ENCODE peak calls at places on chromosomes 5 and 9, in ten cellular contexts. One of them, this sample, is unnamed.

GRCh38 chr9:24036459-24036858 is 210.4 kb upstream of the ELAVL2 start:
- DNase-seq in Peyer's patch: no peak
- DNase-seq in left lung: no peak
- DNase-seq in omental fat pad: no peak
- DNase-seq in mucosa of descending colon: no peak
- DNase-seq in fibroblast of pulmonary artery: no peak
- DNase-seq in neural crest cell: no peak
- DNase-seq in cardiac muscle cell: no peak
- DNase-seq in heart right ventricle: no peak
- DNase-seq in breast epithelium: no peak
- DNase-seq in this sample: no peak

GRCh38 chr9:134662143-134662876 is 20.7 kb downstream of the COL5A1 start:
- DNase-seq in Peyer's patch: no peak
- DNase-seq in left lung: peak
- DNase-seq in omental fat pad: no peak
- DNase-seq in mucosa of descending colon: peak
- DNase-seq in fibroblast of pulmonary artery: peak
- DNase-seq in neural crest cell: no peak
- DNase-seq in cardiac muscle cell: peak
- DNase-seq in heart right ventricle: peak
- DNase-seq in breast epithelium: no peak
- DNase-seq in this sample: no peak

GRCh38 chr5:156406023-156406422 is 79.1 kb downstream of the SGCD start:
- DNase-seq in Peyer's patch: no peak
- DNase-seq in left lung: no peak
- DNase-seq in omental fat pad: no peak
- DNase-seq in mucosa of descending colon: no peak
- DNase-seq in fibroblast of pulmonary artery: no peak
- DNase-seq in neural crest cell: no peak
- DNase-seq in cardiac muscle cell: no peak
- DNase-seq in heart right ventricle: no peak
- DNase-seq in breast epithelium: no peak
- DNase-seq in this sample: no peak

GRCh38 chr9:89686134-89686533 is 81.3 kb downstream of the GADD45G start:
- DNase-seq in Peyer's patch: no peak
- DNase-seq in left lung: no peak
- DNase-seq in omental fat pad: no peak
- DNase-seq in mucosa of descending colon: no peak
- DNase-seq in fibroblast of pulmonary artery: no peak
- DNase-seq in neural crest cell: no peak
- DNase-seq in cardiac muscle cell: no peak
- DNase-seq in heart right ventricle: no peak
- DNase-seq in breast epithelium: no peak
- DNase-seq in this sample: no peak

GRCh38 chr5:55674340-55674739 is 37.8 kb downstream of the SLC38A9 start:
- DNase-seq in Peyer's patch: no peak
- DNase-seq in left lung: no peak
- DNase-seq in omental fat pad: no peak
- DNase-seq in mucosa of descending colon: no peak
- DNase-seq in fibroblast of pulmonary artery: no peak
- DNase-seq in neural crest cell: no peak
- DNase-seq in cardiac muscle cell: no peak
- DNase-seq in heart right ventricle: no peak
- DNase-seq in breast epithelium: no peak
- DNase-seq in this sample: no peak

GRCh38 chr9:100474082-100474949 is 1.4 kb downstream of the TMEFF1 start:
- DNase-seq in Peyer's patch: no peak
- DNase-seq in left lung: no peak
- DNase-seq in omental fat pad: no peak
- DNase-seq in mucosa of descending colon: no peak
- DNase-seq in fibroblast of pulmonary artery: no peak
- DNase-seq in neural crest cell: peak
- DNase-seq in cardiac muscle cell: no peak
- DNase-seq in heart right ventricle: no peak
- DNase-seq in breast epithelium: no peak
- DNase-seq in this sample: peak

GRCh38 chr5:92977766-92978555 is 603.1 kb downstream of the NR2F1-AS1 start:
- DNase-seq in Peyer's patch: no peak
- DNase-seq in left lung: no peak
- DNase-seq in omental fat pad: no peak
- DNase-seq in mucosa of descending colon: no peak
- DNase-seq in fibroblast of pulmonary artery: no peak
- DNase-seq in neural crest cell: no peak
- DNase-seq in cardiac muscle cell: no peak
- DNase-seq in heart right ventricle: no peak
- DNase-seq in breast epithelium: no peak
- DNase-seq in this sample: no peak

GRCh38 chr5:77892061-77893010 is 116.2 kb upstream of the TBCA start:
- DNase-seq in Peyer's patch: peak
- DNase-seq in left lung: no peak
- DNase-seq in omental fat pad: no peak
- DNase-seq in mucosa of descending colon: no peak
- DNase-seq in fibroblast of pulmonary artery: no peak
- DNase-seq in neural crest cell: no peak
- DNase-seq in cardiac muscle cell: no peak
- DNase-seq in heart right ventricle: no peak
- DNase-seq in breast epithelium: no peak
- DNase-seq in this sample: no peak

GRCh38 chr5:80871541-80871961 is 88.6 kb upstream of the RASGRF2 start:
- DNase-seq in Peyer's patch: no peak
- DNase-seq in left lung: no peak
- DNase-seq in omental fat pad: no peak
- DNase-seq in mucosa of descending colon: no peak
- DNase-seq in fibroblast of pulmonary artery: peak
- DNase-seq in neural crest cell: no peak
- DNase-seq in cardiac muscle cell: peak
- DNase-seq in heart right ventricle: no peak
- DNase-seq in breast epithelium: no peak
- DNase-seq in this sample: no peak

GRCh38 chr9:37859043-37859442 is 44.9 kb downstream of the SLC25A51 start:
- DNase-seq in Peyer's patch: no peak
- DNase-seq in left lung: no peak
- DNase-seq in omental fat pad: no peak
- DNase-seq in mucosa of descending colon: no peak
- DNase-seq in fibroblast of pulmonary artery: peak
- DNase-seq in neural crest cell: no peak
- DNase-seq in cardiac muscle cell: peak
- DNase-seq in heart right ventricle: no peak
- DNase-seq in breast epithelium: no peak
- DNase-seq in this sample: no peak
- TF ChIP-seq CTCF in Peyer's patch: no peak
- TF ChIP-seq CTCF in left lung: no peak
- TF ChIP-seq CTCF in omental fat pad: no peak
- TF ChIP-seq CTCF in mucosa of descending colon: no peak
- TF ChIP-seq CTCF in fibroblast of pulmonary artery: peak
- TF ChIP-seq CTCF in neural crest cell: no peak
- TF ChIP-seq CTCF in cardiac muscle cell: peak
- TF ChIP-seq CTCF in heart right ventricle: no peak
- TF ChIP-seq CTCF in breast epithelium: no peak
- TF ChIP-seq CTCF in this sample: peak

GRCh38 chr9:111037744-111038335 is 430 bp downstream of the LPAR1 start:
- DNase-seq in Peyer's patch: peak
- DNase-seq in left lung: peak
- DNase-seq in omental fat pad: no peak
- DNase-seq in mucosa of descending colon: peak
- DNase-seq in fibroblast of pulmonary artery: peak
- DNase-seq in neural crest cell: peak
- DNase-seq in cardiac muscle cell: peak
- DNase-seq in heart right ventricle: peak
- DNase-seq in breast epithelium: peak
- DNase-seq in this sample: peak
- TF ChIP-seq CTCF in Peyer's patch: no peak
- TF ChIP-seq CTCF in left lung: no peak
- TF ChIP-seq CTCF in omental fat pad: no peak
- TF ChIP-seq CTCF in mucosa of descending colon: no peak
- TF ChIP-seq CTCF in fibroblast of pulmonary artery: no peak
- TF ChIP-seq CTCF in neural crest cell: peak
- TF ChIP-seq CTCF in cardiac muscle cell: peak
- TF ChIP-seq CTCF in heart right ventricle: no peak
- TF ChIP-seq CTCF in breast epithelium: no peak
- TF ChIP-seq CTCF in this sample: peak

GRCh38 chr9:8486095-8486494 is 686.5 kb upstream of the DMAC1 start:
- DNase-seq in Peyer's patch: no peak
- DNase-seq in left lung: no peak
- DNase-seq in omental fat pad: no peak
- DNase-seq in mucosa of descending colon: no peak
- DNase-seq in fibroblast of pulmonary artery: peak
- DNase-seq in neural crest cell: no peak
- DNase-seq in cardiac muscle cell: peak
- DNase-seq in heart right ventricle: no peak
- DNase-seq in breast epithelium: no peak
- DNase-seq in this sample: no peak
- TF ChIP-seq CTCF in Peyer's patch: no peak
- TF ChIP-seq CTCF in left lung: peak
- TF ChIP-seq CTCF in omental fat pad: no peak
- TF ChIP-seq CTCF in mucosa of descending colon: no peak
- TF ChIP-seq CTCF in fibroblast of pulmonary artery: peak
- TF ChIP-seq CTCF in neural crest cell: peak
- TF ChIP-seq CTCF in cardiac muscle cell: peak
- TF ChIP-seq CTCF in heart right ventricle: peak
- TF ChIP-seq CTCF in breast epithelium: no peak
- TF ChIP-seq CTCF in this sample: peak

GRCh38 chr5:171420429-171421231 is 1.2 kb downstream of the FGF18 start:
- DNase-seq in Peyer's patch: peak
- DNase-seq in left lung: peak
- DNase-seq in omental fat pad: peak
- DNase-seq in mucosa of descending colon: peak
- DNase-seq in fibroblast of pulmonary artery: peak
- DNase-seq in neural crest cell: no peak
- DNase-seq in cardiac muscle cell: peak
- DNase-seq in heart right ventricle: peak
- DNase-seq in breast epithelium: no peak
- DNase-seq in this sample: no peak

GRCh38 chr5:171419663-171420428 is 399 bp downstream of the FGF18 start:
- DNase-seq in Peyer's patch: peak
- DNase-seq in left lung: no peak
- DNase-seq in omental fat pad: no peak
- DNase-seq in mucosa of descending colon: no peak
- DNase-seq in fibroblast of pulmonary artery: peak
- DNase-seq in neural crest cell: peak
- DNase-seq in cardiac muscle cell: peak
- DNase-seq in heart right ventricle: peak
- DNase-seq in breast epithelium: no peak
- DNase-seq in this sample: no peak

GRCh38 chr5:171421331-171422262 is 2.1 kb downstream of the FGF18 start:
- DNase-seq in Peyer's patch: peak
- DNase-seq in left lung: no peak
- DNase-seq in omental fat pad: no peak
- DNase-seq in mucosa of descending colon: no peak
- DNase-seq in fibroblast of pulmonary artery: no peak
- DNase-seq in neural crest cell: no peak
- DNase-seq in cardiac muscle cell: no peak
- DNase-seq in heart right ventricle: no peak
- DNase-seq in breast epithelium: no peak
- DNase-seq in this sample: no peak

GRCh38 chr5:171418316-171418981 is 998 bp upstream of the FGF18 start:
- DNase-seq in Peyer's patch: peak
- DNase-seq in left lung: peak
- DNase-seq in omental fat pad: no peak
- DNase-seq in mucosa of descending colon: peak
- DNase-seq in fibroblast of pulmonary artery: peak
- DNase-seq in neural crest cell: peak
- DNase-seq in cardiac muscle cell: peak
- DNase-seq in heart right ventricle: peak
- DNase-seq in breast epithelium: peak
- DNase-seq in this sample: peak

GRCh38 chr5:171418982-171419662 is at the start of gene FGF18:
- DNase-seq in Peyer's patch: peak
- DNase-seq in left lung: peak
- DNase-seq in omental fat pad: no peak
- DNase-seq in mucosa of descending colon: no peak
- DNase-seq in fibroblast of pulmonary artery: peak
- DNase-seq in neural crest cell: peak
- DNase-seq in cardiac muscle cell: peak
- DNase-seq in heart right ventricle: peak
- DNase-seq in breast epithelium: no peak
- DNase-seq in this sample: no peak
- TF ChIP-seq CTCF in Peyer's patch: no peak
- TF ChIP-seq CTCF in left lung: no peak
- TF ChIP-seq CTCF in omental fat pad: no peak
- TF ChIP-seq CTCF in mucosa of descending colon: no peak
- TF ChIP-seq CTCF in fibroblast of pulmonary artery: no peak
- TF ChIP-seq CTCF in neural crest cell: peak
- TF ChIP-seq CTCF in cardiac muscle cell: no peak
- TF ChIP-seq CTCF in heart right ventricle: no peak
- TF ChIP-seq CTCF in breast epithelium: peak
- TF ChIP-seq CTCF in this sample: no peak

GRCh38 chr9:106653111-106653697 is 209.8 kb upstream of the ZNF462 start:
- DNase-seq in Peyer's patch: no peak
- DNase-seq in left lung: no peak
- DNase-seq in omental fat pad: no peak
- DNase-seq in mucosa of descending colon: no peak
- DNase-seq in fibroblast of pulmonary artery: no peak
- DNase-seq in neural crest cell: no peak
- DNase-seq in cardiac muscle cell: peak
- DNase-seq in heart right ventricle: no peak
- DNase-seq in breast epithelium: no peak
- DNase-seq in this sample: no peak

GRCh38 chr9:106643211-106643930 is 219.6 kb upstream of the ZNF462 start:
- DNase-seq in Peyer's patch: no peak
- DNase-seq in left lung: no peak
- DNase-seq in omental fat pad: no peak
- DNase-seq in mucosa of descending colon: no peak
- DNase-seq in fibroblast of pulmonary artery: no peak
- DNase-seq in neural crest cell: no peak
- DNase-seq in cardiac muscle cell: no peak
- DNase-seq in heart right ventricle: no peak
- DNase-seq in breast epithelium: no peak
- DNase-seq in this sample: no peak

GRCh38 chr9:106644661-106645060 is 218.3 kb upstream of the ZNF462 start:
- DNase-seq in Peyer's patch: no peak
- DNase-seq in left lung: no peak
- DNase-seq in omental fat pad: no peak
- DNase-seq in mucosa of descending colon: no peak
- DNase-seq in fibroblast of pulmonary artery: no peak
- DNase-seq in neural crest cell: no peak
- DNase-seq in cardiac muscle cell: no peak
- DNase-seq in heart right ventricle: no peak
- DNase-seq in breast epithelium: no peak
- DNase-seq in this sample: no peak

GRCh38 chr9:106649664-106650063 is 213.3 kb upstream of the ZNF462 start:
- DNase-seq in Peyer's patch: no peak
- DNase-seq in left lung: no peak
- DNase-seq in omental fat pad: no peak
- DNase-seq in mucosa of descending colon: no peak
- DNase-seq in fibroblast of pulmonary artery: no peak
- DNase-seq in neural crest cell: no peak
- DNase-seq in cardiac muscle cell: no peak
- DNase-seq in heart right ventricle: no peak
- DNase-seq in breast epithelium: no peak
- DNase-seq in this sample: no peak

DNA sequence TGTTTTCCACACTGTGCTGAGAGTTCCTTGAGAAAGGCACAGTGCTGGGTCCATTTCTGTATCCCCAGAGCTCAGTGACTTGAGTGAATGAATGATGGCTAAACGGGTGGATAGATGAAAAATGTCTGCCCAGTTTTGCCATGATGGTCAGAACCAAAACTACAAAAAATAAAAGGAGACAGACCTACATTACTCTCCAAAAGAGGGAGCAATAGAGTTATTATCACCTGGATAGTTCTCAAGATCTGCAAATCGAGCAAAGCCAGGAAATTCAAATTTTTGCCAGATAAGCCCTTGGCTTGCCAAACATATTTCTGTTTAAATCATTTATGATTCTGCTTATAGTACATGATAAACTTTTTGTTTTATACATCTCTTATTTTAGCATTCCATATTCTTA is 214.2 kb upstream of the ZNF462 start:
- DNase-seq in Peyer's patch: no peak
- DNase-seq in left lung: no peak
- DNase-seq in omental fat pad: no peak
- DNase-seq in mucosa of descending colon: no peak
- DNase-seq in fibroblast of pulmonary artery: peak
- DNase-seq in neural crest cell: no peak
- DNase-seq in cardiac muscle cell: peak
- DNase-seq in heart right ventricle: no peak
- DNase-seq in breast epithelium: no peak
- DNase-seq in this sample: no peak
- TF ChIP-seq CTCF in Peyer's patch: no peak
- TF ChIP-seq CTCF in left lung: no peak
- TF ChIP-seq CTCF in omental fat pad: no peak
- TF ChIP-seq CTCF in mucosa of descending colon: no peak
- TF ChIP-seq CTCF in fibroblast of pulmonary artery: peak
- TF ChIP-seq CTCF in neural crest cell: no peak
- TF ChIP-seq CTCF in cardiac muscle cell: peak
- TF ChIP-seq CTCF in heart right ventricle: peak
- TF ChIP-seq CTCF in breast epithelium: peak
- TF ChIP-seq CTCF in this sample: peak